ENCODE peak calls at places on chromosome 2, in ten cellular contexts. H is GM23248; Z is amniotic epithelial cell; B is astrocyte; X is NCI-H510A; A is stimulated activated CD4-positive, alpha-beta T cell treated with anti-CD3 and anti-CD28 coated beads, Interleukin-15, amount 100 ng/mL, for 1 hour; K is HT-29; O is activated CD8-positive, alpha-beta memory T cell treated with anti-CD3 and anti-CD28 coated beads for 48 hours; C is iris pigment epithelial cell; D is OCI-LY7. G is an unnamed sample.
A peak's percentile ranks its signal among the peaks of the same experiment; 100 is the strongest.

GRCh38 chr2:43417296-43417695 is 178.5 kb downstream of the THADA start:
- DNase-seq in A (no peak), H (no peak), K (no peak), D (no peak), X (no peak), Z (no peak), B (no peak), C (no peak), O (no peak), G (no peak)

GRCh38 chr2:86225581-86225980 is 26.3 kb downstream of the MRPL35 start:
- DNase-seq in B (no peak), K (no peak), C (peak; percentile 24), O (no peak), H (no peak), A (peak; percentile 15), Z (no peak), D (peak; percentile 64), X (no peak), G (no peak)

GRCh38 chr2:158315000-158315399 is 141.6 kb downstream of the CCDC148 start:
- DNase-seq in X (no peak), H (no peak), A (no peak), C (no peak), K (no peak), B (no peak), D (no peak), Z (no peak), O (no peak), G (no peak)

GRCh38 chr2:6027066-6027465 is 334.9 kb downstream of the SOX11 start:
- DNase-seq in O (no peak), K (no peak), Z (no peak), B (no peak), A (no peak), C (no peak), D (no peak), X (no peak), H (no peak), G (no peak)

GRCh38 chr2:6526093-6526824 is 339.4 kb downstream of the CMPK2 start:
- DNase-seq in D (peak; percentile 78), A (no peak), B (no peak), X (peak; percentile 60), Z (no peak), K (peak; percentile 55), C (no peak), O (no peak), H (no peak), G (peak; percentile 59)

GRCh38 chr2:197075754-197076337 is 149.3 kb upstream of the PGAP1 start:
- DNase-seq in B (no peak), D (peak; percentile 23), X (no peak), K (peak; percentile 36), O (no peak), H (peak; percentile 18), A (no peak), C (peak; percentile 31), Z (peak; percentile 25), G (no peak)

GRCh38 chr2:133418021-133418420 is 150.2 kb downstream of the NCKAP5 start:
- DNase-seq in A (no peak), K (no peak), X (no peak), Z (peak; percentile 49), B (no peak), D (no peak), C (no peak), H (no peak), O (no peak), G (no peak)

GRCh38 chr2:73451263-73451972 is 65.8 kb downstream of the ALMS1 start:
- DNase-seq in B (no peak), H (no peak), Z (no peak), X (no peak), O (no peak), A (no peak), D (peak; percentile 38), K (no peak), C (no peak), G (no peak)

GRCh38 chr2:102020596-102021170 is 28.9 kb downstream of the IL1R2 start:
- DNase-seq in D (peak; percentile 63), K (peak; percentile 93), O (peak; percentile 56), C (peak; percentile 90), Z (peak; percentile 95), H (peak; percentile 89), B (peak; percentile 68), X (peak; percentile 17), A (peak; percentile 70), G (peak; percentile 64)